ENCODE peak calls at places on chromosomes 11 and 22, in six cellular contexts. J, W, Q, Z, R and B are unnamed samples. For H3K9me3, the result is how much of the 10 kb centered on the place peaks cover.

GRCh38 chr22:19398206-19398605 is 33.3 kb downstream of the HIRA start:
- DNase-seq in J (no peak), W (no peak), Q (no peak), Z (no peak), R (no peak), B (no peak)

GRCh38 chr11:19605500-19606371 is 106.9 kb upstream of the NAV2 start:
- DNase-seq in J (no peak), W (no peak), Q (no peak), Z (no peak), R (no peak), B (no peak)

GRCh38 chr11:122863704-122864326 is 18.7 kb upstream of the JHY start:
- DNase-seq in J (no peak), W (no peak), Q (peak), Z (peak), R (no peak), B (no peak)

GRCh38 chr22:27982630-27983180 is 63.6 kb upstream of the PITPNB start:
- DNase-seq in J (no peak), W (peak), Q (no peak), Z (no peak), R (no peak), B (no peak)

GRCh38 chr11:130675456-130675855 is 227.0 kb downstream of the ADAMTS15 start:
- DNase-seq in J (no peak), W (no peak), Q (no peak), Z (no peak), R (no peak), B (no peak)

GRCh38 chr11:65132238-65132987 is 1.9 kb downstream of the SYVN1 start:
- DNase-seq in J (no peak), W (no peak), Q (peak), Z (no peak), R (no peak), B (no peak)

GRCh38 chr11:94128746-94129504 is at the start of gene PANX1:
- DNase-seq in J (peak), W (peak), Q (peak), Z (peak), R (peak), B (peak)

GRCh38 chr11:79950741-79951140 is 509.9 kb upstream of the TENM4 start:
- DNase-seq in J (no peak), W (no peak), Q (no peak), Z (no peak), R (no peak), B (no peak)

GRCh38 chr11:45180888-45181594 is 34.6 kb downstream of the PRDM11 start:
- DNase-seq in J (peak), W (no peak), Q (peak), Z (no peak), R (peak), B (peak)

GRCh38 chr11:11243790-11244469 is 109.1 kb downstream of the CSNK2A3 start:
- DNase-seq in J (no peak), W (peak), Q (no peak), Z (peak), R (peak), B (peak)

GRCh38 chr11:35330924-35331323 is 88.4 kb downstream of the SLC1A2 start:
- DNase-seq in J (no peak), W (no peak), Q (no peak), Z (peak), R (peak), B (no peak)

GRCh38 chr11:79436911-79437273 is 3.9 kb downstream of the TENM4 start:
- DNase-seq in J (no peak), W (peak), Q (no peak), Z (no peak), R (no peak), B (no peak)

GRCh38 chr11:36066891-36067290 is 123.0 kb downstream of the LDLRAD3 start:
- DNase-seq in J (no peak), W (no peak), Q (no peak), Z (no peak), R (no peak), B (no peak)

DNA sequence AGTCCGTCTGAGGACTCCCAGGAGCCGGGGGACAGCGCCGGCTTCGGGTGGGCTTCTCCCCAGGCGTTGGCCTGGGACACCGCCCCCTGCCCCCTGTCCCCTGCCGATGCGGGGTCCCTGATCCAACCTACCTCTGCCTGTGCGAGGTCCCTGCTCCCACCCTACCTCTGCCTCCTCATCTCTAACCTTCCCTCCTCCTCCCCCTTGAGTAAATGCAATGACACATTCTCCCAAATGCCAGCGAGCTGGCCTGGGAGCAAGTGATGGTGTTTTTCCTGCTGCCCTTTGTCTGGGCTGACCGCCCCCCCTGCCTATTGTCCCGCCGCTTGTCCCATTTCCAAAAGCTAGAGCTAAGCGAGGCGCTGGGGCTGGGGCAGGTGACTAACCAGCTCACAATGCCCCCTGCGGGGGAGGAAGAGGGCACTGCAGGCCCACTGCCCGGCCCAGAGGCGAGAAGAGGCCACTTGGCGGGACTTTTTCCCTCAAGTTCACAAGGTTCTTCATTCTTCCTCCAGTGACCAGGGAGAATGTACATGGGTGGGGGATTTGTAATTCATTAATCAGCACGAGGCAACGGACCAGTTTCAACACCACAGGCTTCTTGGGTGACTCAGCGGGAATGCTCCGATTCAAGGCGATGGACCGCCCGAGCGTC is 645 bp upstream of the CLCF1 start:
- DNase-seq in J (peak), W (peak), Q (peak), Z (peak), R (peak), B (peak)
- H3K27ac ChIP-seq in J (peak), W (no peak), Q (peak), Z (peak), R (peak), B (peak)

DNA sequence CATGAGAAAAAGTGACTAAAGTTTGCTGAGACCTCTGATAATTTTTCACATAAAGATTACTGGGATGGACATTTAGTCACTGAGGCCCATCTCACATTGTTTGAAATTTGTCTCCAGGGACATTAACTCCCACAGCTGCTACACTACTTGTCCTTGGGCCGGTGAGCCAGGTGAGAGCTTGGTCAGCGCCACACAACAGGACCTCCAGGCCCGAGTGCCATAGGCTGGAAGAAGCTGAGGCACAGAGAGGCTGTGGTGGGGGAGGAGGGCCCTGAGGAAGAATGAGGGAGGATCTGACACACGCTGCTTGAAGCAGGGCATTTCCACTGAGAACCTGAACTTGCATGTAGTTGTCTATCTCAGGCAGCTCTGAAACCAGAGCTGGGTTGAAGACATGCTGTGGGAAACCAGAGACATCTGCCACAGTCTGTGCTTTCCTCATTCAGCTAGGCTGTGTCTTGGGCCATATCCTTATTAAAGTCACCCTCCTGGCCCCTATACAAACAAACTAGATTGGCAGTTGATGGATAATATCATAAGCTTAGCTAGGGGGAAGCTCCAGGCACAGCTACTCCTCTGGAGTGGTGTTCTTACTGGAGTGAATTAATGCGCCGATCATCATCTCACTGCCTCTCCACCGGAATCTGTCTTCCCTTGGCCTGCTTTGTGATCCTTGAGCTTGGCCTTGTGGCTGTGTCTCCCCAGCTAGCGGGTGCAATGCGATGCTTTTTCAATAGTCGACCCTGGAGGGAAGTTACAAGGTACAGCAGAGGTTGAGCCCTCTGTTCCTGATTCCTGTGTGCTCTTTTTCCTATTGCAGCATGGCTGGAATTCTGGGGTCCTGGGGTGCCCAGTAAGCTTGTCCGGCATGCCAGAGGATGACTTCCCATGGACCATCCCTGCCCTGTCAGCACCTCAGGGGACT is 225.3 kb upstream of the B3GAT1 start:
- DNase-seq in J (no peak), W (no peak), Q (peak), Z (no peak), R (no peak), B (no peak)
- H3K9me3 ChIP-seq in J (under half), W (under half), Q (under half), Z (under half), R (under half), B (under half)

GRCh38 chr11:61874460-61874809 is 16.9 kb downstream of the FADS3 start:
- DNase-seq in J (no peak), W (no peak), Q (no peak), Z (no peak), R (no peak), B (no peak)

GRCh38 chr11:61875698-61876097 is 15.6 kb downstream of the FADS3 start:
- DNase-seq in J (no peak), W (no peak), Q (no peak), Z (no peak), R (no peak), B (no peak)

GRCh38 chr11:61872935-61873565 is 18.3 kb downstream of the FADS3 start:
- DNase-seq in J (no peak), W (no peak), Q (no peak), Z (no peak), R (no peak), B (no peak)

GRCh38 chr11:61871158-61871597 is 20.2 kb downstream of the FADS3 start:
- DNase-seq in J (peak), W (peak), Q (peak), Z (peak), R (peak), B (no peak)

DNA sequence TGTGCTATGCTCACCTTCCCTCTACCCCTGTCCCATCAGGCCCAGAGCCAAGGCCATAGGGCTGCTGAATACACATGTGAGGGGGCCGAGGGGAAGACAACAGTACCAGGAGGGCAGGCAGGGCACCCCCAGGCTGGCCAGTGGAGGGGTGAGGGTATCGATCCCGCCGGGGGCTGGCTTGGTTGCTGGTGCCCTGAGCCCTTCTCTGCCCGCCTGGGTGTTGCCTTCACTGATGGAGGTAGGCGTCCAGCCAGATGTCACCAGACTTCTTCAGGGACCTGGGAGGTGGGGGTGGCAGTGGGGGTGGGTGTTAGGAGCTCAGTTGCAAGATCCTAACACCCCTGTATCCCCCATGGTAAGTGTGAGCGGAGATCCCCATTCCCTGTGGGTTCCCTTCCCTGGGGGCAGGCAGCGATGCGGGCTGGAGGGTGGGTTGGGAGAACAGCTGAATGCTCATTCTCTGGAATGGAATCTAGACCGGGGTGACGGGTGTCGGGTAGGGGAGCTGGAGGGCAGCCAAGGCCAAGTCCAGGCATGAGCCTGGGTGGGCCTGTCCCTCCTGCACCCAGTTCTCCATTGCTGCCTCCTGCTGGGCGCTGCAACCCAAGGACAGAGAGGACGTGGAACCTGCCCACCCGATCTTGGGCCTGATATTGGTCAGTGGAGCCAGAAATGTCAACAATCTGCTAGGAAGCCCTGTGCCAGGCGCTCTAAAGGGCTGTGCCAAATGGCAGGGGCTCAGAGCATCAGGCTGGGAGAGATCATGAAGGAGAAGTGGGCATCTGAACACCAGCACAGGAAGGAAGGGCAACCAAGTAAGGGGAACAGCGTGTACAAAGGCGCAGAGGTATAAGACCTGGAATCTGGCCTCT is 17.5 kb downstream of the FADS3 start:
- DNase-seq in J (no peak), W (no peak), Q (no peak), Z (no peak), R (no peak), B (no peak)
- H3K27ac ChIP-seq in J (no peak), W (no peak), Q (no peak), Z (no peak), R (no peak), B (no peak)

GRCh38 chr11:96978751-96979150 is 588.9 kb downstream of the JRKL start:
- DNase-seq in J (no peak), W (no peak), Q (no peak), Z (no peak), R (no peak), B (no peak)
- H3K9me3 ChIP-seq in J (under half), W (under half), Q (under half), Z (under half), R (under half), B (under half)

GRCh38 chr11:6377902-6378694 is 12.2 kb upstream of the SMPD1 start:
- DNase-seq in J (no peak), W (no peak), Q (no peak), Z (peak), R (no peak), B (no peak)
- H3K27ac ChIP-seq in J (no peak), W (no peak), Q (no peak), Z (peak), R (no peak), B (no peak)

GRCh38 chr22:45828836-45829235 is 148.1 kb downstream of the WNT7B start:
- DNase-seq in J (no peak), W (no peak), Q (no peak), Z (no peak), R (no peak), B (no peak)
- H3K9me3 ChIP-seq in J (under half), W (under half), Q (under half), Z (under half), R (under half), B (under half)

GRCh38 chr22:31342389-31343125 is 3.6 kb downstream of the PATZ1 start:
- DNase-seq in J (no peak), W (no peak), Q (peak), Z (no peak), R (no peak), B (no peak)

GRCh38 chr22:31345331-31346254 is 553 bp downstream of the PATZ1 start:
- DNase-seq in J (peak), W (peak), Q (peak), Z (peak), R (peak), B (peak)

GRCh38 chr22:31346255-31346732 is at the start of gene PATZ1:
- DNase-seq in J (peak), W (no peak), Q (peak), Z (peak), R (peak), B (peak)

GRCh38 chr22:31343235-31344191 is 2.6 kb downstream of the PATZ1 start:
- DNase-seq in J (peak), W (peak), Q (peak), Z (no peak), R (no peak), B (peak)

GRCh38 chr22:31344369-31345330 is 1.5 kb downstream of the PATZ1 start:
- DNase-seq in J (peak), W (peak), Q (peak), Z (peak), R (peak), B (peak)
- H3K27ac ChIP-seq in J (peak), W (peak), Q (peak), Z (peak), R (peak), B (peak)

DNA sequence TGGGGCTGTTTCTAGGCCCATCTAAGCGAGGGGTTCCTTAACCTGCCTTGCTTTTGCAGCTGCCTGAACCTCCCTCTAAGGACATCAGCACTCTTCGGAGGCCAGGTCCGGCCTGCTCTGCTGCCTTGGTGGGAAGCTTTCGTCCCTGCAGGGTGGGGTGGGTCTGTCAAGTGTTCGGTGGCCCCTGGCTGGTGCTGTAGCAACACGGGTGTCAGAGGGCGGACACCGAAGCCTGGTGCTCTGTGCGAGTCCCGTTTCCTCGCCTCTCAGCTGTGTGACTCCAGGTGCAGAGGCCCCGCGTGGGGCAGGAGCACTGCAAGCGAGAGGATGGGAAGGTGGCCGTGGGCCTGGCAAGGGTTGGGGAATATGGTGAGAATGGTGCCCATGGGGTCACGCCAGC is 64.6 kb downstream of the CDKN1C start:
- DNase-seq in J (peak), W (no peak), Q (no peak), Z (no peak), R (no peak), B (no peak)
- H3K9me3 ChIP-seq in J (under half), W (under half), Q (under half), Z (under half), R (under half), B (under half)